ENCODE peak calls at places on chromosomes 13 and 19, in four cellular contexts. D is GM23338, K is hepatocyte, Q is PC-3. X is an unnamed sample. For H3K9me2, the result is how much of the 10 kb centered on the place peaks cover.

GRCh38 chr13:33057019-33057785 is 41.0 kb downstream of the KL start:
- DNase-seq in K (no peak), D (peak), Q (peak), X (peak)

GRCh38 chr13:36244990-36245389 is 30.6 kb upstream of the SOHLH2 start:
- DNase-seq in D (no peak), Q (peak), K (no peak), X (no peak)

GRCh38 chr19:48554385-48555091 is 2.6 kb downstream of the SULT2B1 start:
- DNase-seq in K (peak), Q (peak), D (peak), X (no peak)

GRCh38 chr13:98484289-98485219 is 92.4 kb downstream of the STK24 start:
- DNase-seq in K (peak), Q (peak), D (peak), X (peak)

GRCh38 chr19:54606891-54607781 is 13.7 kb downstream of the LILRA1 start:
- DNase-seq in K (no peak), D (no peak), Q (no peak), X (no peak)

GRCh38 chr13:48094404-48094780 is 512 bp downstream of the MED4 start:
- DNase-seq in Q (no peak), K (no peak), D (peak), X (peak)

GRCh38 chr13:99323488-99323887 is 16.3 kb upstream of the GPR183 start:
- DNase-seq in D (no peak), K (no peak), Q (peak), X (peak)

GRCh38 chr13:97255515-97255999 is 33.4 kb downstream of the MBNL2 start:
- DNase-seq in K (no peak), D (no peak), Q (no peak), X (no peak)

GRCh38 chr13:108919036-108919907 is 289.9 kb downstream of the MYO16 start:
- DNase-seq in Q (peak), K (no peak), D (no peak), X (no peak)

GRCh38 chr13:44575035-44575434 is 1.1 kb downstream of the TSC22D1 start:
- DNase-seq in D (no peak), K (no peak), Q (no peak), X (no peak)
- H2AFZ ChIP-seq in D (no peak), K (no peak), Q (no peak), X (no peak)

GRCh38 chr19:27716922-27717321 is 1496.0 kb downstream of the UQCRFS1 start:
- DNase-seq in K (no peak), Q (no peak), D (no peak), X (no peak)

GRCh38 chr19:27720155-27720554 is 1492.8 kb downstream of the UQCRFS1 start:
- DNase-seq in K (no peak), Q (no peak), D (no peak), X (no peak)

GRCh38 chr19:27718262-27718661 is 1494.7 kb downstream of the UQCRFS1 start:
- DNase-seq in K (no peak), Q (no peak), D (no peak), X (no peak)

GRCh38 chr19:27717825-27718224 is 1495.1 kb downstream of the UQCRFS1 start:
- DNase-seq in K (no peak), Q (no peak), D (no peak), X (no peak)

DNA sequence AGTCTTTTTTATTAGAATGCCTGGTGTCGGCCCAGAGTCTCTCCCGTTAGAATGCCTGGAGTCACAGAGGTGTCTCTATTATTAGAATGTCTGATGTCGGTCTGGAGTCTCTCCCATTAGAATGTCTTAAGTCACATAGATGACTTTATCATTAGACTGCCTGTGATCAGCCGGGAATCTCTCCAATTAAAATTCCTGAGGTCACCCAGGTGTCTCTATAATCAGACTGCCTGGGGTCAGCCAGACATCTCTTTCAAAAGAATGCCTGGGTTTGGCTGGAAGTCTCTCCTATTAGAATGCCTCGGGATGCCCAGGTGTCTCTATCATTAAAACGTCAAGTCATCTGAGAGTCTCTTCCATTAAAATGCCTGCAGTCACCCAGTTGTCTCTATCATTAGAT is 1493.9 kb downstream of the UQCRFS1 start:
- DNase-seq in K (no peak), D (no peak), Q (no peak), X (no peak)
- H3K9me2 ChIP-seq in K (under half), D (under half), Q (under half), X (under half)

GRCh38 chr19:15871570-15871969 is 26.3 kb downstream of the CYP4F2 start:
- DNase-seq in D (no peak), K (no peak), Q (no peak), X (no peak)
- H3K4me3 ChIP-seq in D (no peak), K (no peak), Q (no peak), X (no peak)

GRCh38 chr13:20387441-20387971 is 138.2 kb downstream of the CRYL1 start:
- DNase-seq in Q (peak), K (no peak), D (no peak), X (peak)
- H2AFZ ChIP-seq in Q (peak), K (no peak), D (no peak), X (no peak)

DNA sequence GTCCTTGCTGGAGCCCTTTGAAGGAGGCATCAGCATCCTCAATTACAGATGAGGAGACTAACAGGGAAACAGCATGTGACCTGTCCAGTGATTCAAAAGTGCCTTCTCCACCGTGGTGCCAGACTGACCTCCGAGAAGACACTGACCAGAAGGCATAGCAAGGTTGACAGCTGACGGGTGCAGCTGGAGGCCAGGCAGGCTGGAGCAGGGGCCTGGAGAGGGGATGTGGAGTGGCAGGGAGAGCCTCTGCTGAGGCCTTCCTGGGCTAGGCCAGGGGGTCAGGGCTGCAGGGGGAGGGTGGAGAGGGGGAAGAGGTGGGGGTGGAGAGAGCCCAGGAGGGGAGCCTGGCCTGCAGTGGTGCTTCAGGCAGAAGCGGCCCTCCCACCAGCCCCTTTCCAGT is 66.3 kb downstream of the KCTD15 start:
- DNase-seq in K (no peak), D (no peak), Q (no peak), X (no peak)
- H3K9me2 ChIP-seq in K (under half), D (under half), Q (under half), X (under half)

DNA sequence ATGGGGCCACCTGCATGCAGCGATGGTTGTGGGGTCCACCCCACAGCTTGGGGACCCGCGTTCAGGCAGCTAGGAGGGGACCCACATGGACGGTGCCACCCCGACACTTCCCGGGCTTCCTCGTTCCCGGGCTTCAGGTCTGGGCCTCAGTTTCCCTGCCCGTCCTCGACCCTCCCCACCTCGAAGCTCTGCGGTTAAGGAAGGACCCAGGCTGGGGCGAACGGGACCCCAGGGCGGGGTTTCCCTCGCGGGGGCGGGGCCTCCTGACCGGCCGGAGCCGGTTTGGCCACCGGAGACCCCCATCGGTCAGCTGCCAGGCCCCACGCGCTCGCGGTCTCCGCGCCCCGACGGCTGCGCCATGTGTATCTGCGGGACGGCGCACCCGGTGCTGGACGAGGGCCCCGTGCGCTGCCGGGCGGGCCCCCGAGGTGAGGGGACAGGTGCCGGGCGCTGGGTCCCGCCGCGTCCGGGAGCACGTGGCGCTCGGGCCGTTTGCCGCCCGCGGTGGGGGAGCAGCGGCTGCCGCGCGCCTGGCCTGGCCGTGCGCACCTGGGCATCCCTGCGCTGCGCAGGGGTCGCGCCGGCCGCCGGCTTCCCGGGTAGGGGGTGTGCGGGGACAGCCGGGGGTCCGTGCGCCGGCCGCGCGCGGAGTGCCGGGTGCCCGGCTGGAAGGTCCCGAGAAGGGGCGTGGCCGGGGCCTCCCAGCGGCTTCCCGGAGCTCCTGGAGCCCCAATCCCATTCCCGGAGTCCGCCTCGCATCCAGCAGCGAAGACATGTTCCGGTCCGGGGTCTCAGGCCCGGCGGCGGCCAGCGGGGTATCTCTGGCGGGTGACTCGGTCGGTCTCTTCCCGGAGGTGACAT is 4.2 kb downstream of the ARHGAP45 start:
- DNase-seq in K (no peak), D (peak), Q (no peak), X (peak)
- H3K4me3 ChIP-seq in K (no peak), D (peak), Q (no peak), X (peak)

GRCh38 chr19:4456843-4457653 is 546 bp downstream of the UBXN6 start:
- DNase-seq in K (peak), D (peak), Q (no peak), X (peak)
- H2AFZ ChIP-seq in K (peak), D (peak), Q (peak), X (no peak)

X was measured in GM23248.